ENCODE peak calls at places on chromosomes 2 and 18, in nine cellular contexts. O is Peyer's patch, Q is nephron progenitor cell, V is H7, K is kidney epithelial cell, N is lung microvascular endothelial cell, Y is fibroblast of lung, L is Daoy, S is MG63. T is an unnamed sample.

GRCh38 chr2:196234672-196235071 is 63.3 kb upstream of the STK17B start:
- DNase-seq in O (no peak), N (peak), Q (no peak), L (peak), V (no peak), S (peak), Y (peak), K (no peak), T (no peak)

GRCh38 chr2:15177103-15177502 is 384.0 kb downstream of the NBAS start:
- DNase-seq in Y (peak), L (peak), S (no peak), K (peak), V (no peak), O (no peak), N (no peak), Q (no peak), T (no peak)

GRCh38 chr18:74898965-74899364 is 301.3 kb downstream of the ZNF407 start:
- DNase-seq in N (peak), V (no peak), K (peak), Y (peak), S (peak), L (peak), O (no peak), Q (no peak), T (no peak)

GRCh38 chr2:127612111-127612822 is 33.7 kb upstream of the GPR17 start:
- DNase-seq in Q (no peak), N (no peak), Y (no peak), V (peak), S (no peak), K (no peak), O (peak), L (no peak), T (no peak)

GRCh38 chr2:46267616-46268015 is 29.6 kb upstream of the EPAS1 start:
- DNase-seq in Y (peak), L (no peak), N (peak), V (no peak), K (no peak), S (no peak), O (no peak), Q (no peak), T (no peak)

GRCh38 chr18:74183110-74183509 is 34.8 kb downstream of the TIMM21 start:
- DNase-seq in Q (no peak), V (no peak), Y (no peak), K (no peak), O (no peak), N (no peak), S (no peak), L (no peak), T (no peak)

GRCh38 chr18:41660654-41661053 is 294.4 kb upstream of the PIK3C3 start:
- DNase-seq in Q (no peak), S (no peak), Y (peak), K (no peak), V (no peak), L (no peak), O (no peak), N (no peak), T (no peak)

GRCh38 chr2:138421315-138421970 is 80.1 kb upstream of the SPOPL start:
- DNase-seq in O (no peak), K (peak), Q (no peak), L (peak), V (no peak), Y (peak), S (no peak), N (peak), T (no peak)

GRCh38 chr18:9647496-9648323 is 33.4 kb upstream of the PPP4R1 start:
- DNase-seq in S (no peak), K (no peak), Y (peak), N (peak), L (peak), V (no peak), O (no peak), Q (no peak), T (no peak)

GRCh38 chr2:83342860-83343329 is 1116.2 kb downstream of the SUCLG1 start:
- DNase-seq in V (no peak), O (no peak), Y (no peak), Q (no peak), S (no peak), N (no peak), L (no peak), K (no peak), T (no peak)

GRCh38 chr2:17271401-17271800 is 246.8 kb downstream of the RAD51AP2 start:
- DNase-seq in Y (peak), O (no peak), S (no peak), V (no peak), K (no peak), Q (no peak), N (no peak), L (no peak), T (no peak)

GRCh38 chr2:20611077-20611843 is 39.6 kb downstream of the HS1BP3 start:
- DNase-seq in Q (no peak), V (no peak), L (peak), K (no peak), S (no peak), Y (peak), N (peak), O (peak), T (no peak)

GRCh38 chr2:98823196-98824166 is 92.5 kb upstream of the MGAT4A start:
- DNase-seq in N (no peak), K (no peak), O (no peak), L (no peak), V (peak), S (no peak), Q (peak), Y (no peak), T (no peak)

GRCh38 chr2:47043142-47043890 is 111.8 kb downstream of the STPG4 start:
- DNase-seq in V (peak), O (no peak), S (peak), K (peak), Y (peak), Q (no peak), N (peak), L (peak), T (no peak)

GRCh38 chr2:180141600-180141999 is 134.5 kb upstream of the CWC22 start:
- DNase-seq in S (no peak), L (no peak), Y (no peak), N (no peak), V (no peak), O (no peak), K (no peak), Q (no peak), T (no peak)

GRCh38 chr2:237131749-237132148 is 46.1 kb downstream of the COPS8 start:
- DNase-seq in L (no peak), Q (no peak), Y (peak), S (no peak), N (no peak), O (no peak), V (no peak), K (no peak), T (no peak)

GRCh38 chr18:49690307-49690706 is 123.0 kb downstream of the ACAA2 start:
- DNase-seq in V (no peak), Q (no peak), Y (peak), N (peak), O (no peak), K (peak), S (no peak), L (peak), T (no peak)

GRCh38 chr2:63399171-63399570 is 189.1 kb downstream of the WDPCP start:
- DNase-seq in S (no peak), Q (no peak), O (no peak), K (no peak), V (no peak), N (no peak), Y (no peak), L (no peak), T (no peak)

GRCh38 chr18:22318745-22319407 is 98.8 kb downstream of the CTAGE1 start:
- DNase-seq in O (no peak), L (no peak), K (no peak), V (no peak), S (no peak), N (no peak), Y (peak), Q (no peak), T (no peak)

GRCh38 chr2:205218056-205218455 is 464.2 kb upstream of the NRP2 start:
- DNase-seq in Y (peak), L (no peak), Q (no peak), S (peak), K (no peak), O (no peak), N (no peak), V (no peak), T (no peak)

GRCh38 chr2:62660582-62661262 is 44.8 kb upstream of the EHBP1 start:
- DNase-seq in S (no peak), V (no peak), Q (no peak), O (no peak), Y (peak), K (peak), N (no peak), L (peak), T (no peak)

GRCh38 chr2:1509271-1509995 is 96.2 kb downstream of the TPO start:
- DNase-seq in K (no peak), S (no peak), Q (no peak), O (no peak), V (no peak), Y (no peak), L (no peak), N (no peak), T (no peak)

GRCh38 chr2:214740867-214741266 is 68.6 kb downstream of the BARD1 start:
- DNase-seq in L (no peak), Q (no peak), K (no peak), N (no peak), O (no peak), S (no peak), Y (no peak), V (no peak), T (no peak)

GRCh38 chr2:69154031-69154430 is 141.1 kb downstream of the ANTXR1 start:
- DNase-seq in Y (peak), N (peak), S (no peak), Q (no peak), O (no peak), V (no peak), L (no peak), K (no peak), T (no peak)

GRCh38 chr2:159661286-159661685 is 44.9 kb upstream of the BAZ2B start:
- DNase-seq in V (no peak), S (no peak), L (no peak), K (no peak), Y (peak), Q (no peak), O (no peak), N (no peak), T (no peak)

GRCh38 chr18:78768221-78768620 is 211.4 kb upstream of the SALL3 start:
- DNase-seq in S (no peak), O (no peak), K (no peak), Q (no peak), V (no peak), N (no peak), L (no peak), Y (no peak), T (no peak)

GRCh38 chr18:73791081-73791480 is 356.6 kb downstream of the FBXO15 start:
- DNase-seq in V (no peak), K (no peak), S (no peak), Q (no peak), N (no peak), O (no peak), Y (peak), L (no peak), T (no peak)

GRCh38 chr2:232438951-232439757 is 16.8 kb upstream of the ALPI start:
- DNase-seq in Q (peak), O (peak), K (no peak), L (peak), Y (no peak), N (no peak), V (peak), S (peak), T (no peak)

GRCh38 chr2:207974214-207974600 is 51.1 kb downstream of the PLEKHM3 start:
- DNase-seq in O (no peak), Y (no peak), V (no peak), K (no peak), Q (no peak), S (no peak), L (no peak), N (no peak), T (no peak)

GRCh38 chr2:10179422-10179821 is 56.9 kb downstream of the RRM2 start:
- DNase-seq in L (no peak), S (no peak), Q (no peak), V (no peak), Y (peak), N (no peak), O (no peak), K (no peak), T (no peak)

GRCh38 chr2:181738483-181739015 is 58.2 kb upstream of the NEUROD1 start:
- DNase-seq in N (no peak), Y (no peak), V (no peak), K (no peak), O (no peak), Q (no peak), S (no peak), L (no peak), T (no peak)

GRCh38 chr2:96537734-96538486 is 1.4 kb downstream of the ARID5A start:
- DNase-seq in O (no peak), L (no peak), Y (no peak), Q (no peak), N (no peak), V (peak), K (no peak), S (no peak), T (no peak)

GRCh38 chr2:158753561-158754302 is 41.4 kb upstream of the DAPL1 start:
- DNase-seq in Y (peak), N (peak), S (peak), V (peak), Q (peak), K (no peak), O (no peak), L (peak), T (no peak)

GRCh38 chr2:219171231-219171651 is 1.4 kb upstream of the SLC23A3 start:
- DNase-seq in S (peak), V (peak), O (no peak), L (peak), K (peak), Q (peak), Y (peak), N (peak), T (no peak)

GRCh38 chr2:95032341-95032740 is 6.8 kb downstream of the MAL start:
- DNase-seq in S (no peak), Q (no peak), O (no peak), Y (no peak), N (no peak), K (no peak), V (no peak), L (no peak), T (no peak)

GRCh38 chr18:34710430-34711386 is 610 bp downstream of the DTNA start:
- DNase-seq in S (no peak), K (no peak), L (peak), N (peak), V (no peak), Y (peak), O (no peak), Q (peak), T (no peak)

T was measured in esophagus squamous epithelium.